ENCODE peak calls at places on chromosome 16, in seven cellular contexts. M is cardiac muscle cell, Y is neural progenitor cell, Z is AG04450, V is esophagus muscularis mucosa, A is fibroblast of mammary gland, B is IMR-90. W is an unnamed sample.

GRCh38 chr16:89291355-89291754 is 73.9 kb downstream of the ZNF778 start:
- DNase-seq in M (no peak), Y (no peak), Z (no peak), V (no peak), A (no peak), B (no peak), W (no peak)

GRCh38 chr16:559411-560207 is 585 bp upstream of the PRR35 start:
- DNase-seq in M (no peak), Y (no peak), Z (no peak), V (no peak), A (no peak), B (no peak), W (no peak)

GRCh38 chr16:75238132-75238852 is 13.1 kb downstream of the BCAR1 start:
- DNase-seq in M (peak), Y (peak), Z (peak), V (peak), A (peak), B (peak), W (peak)

GRCh38 chr16:81136331-81137011 is 40.3 kb upstream of the GCSH start:
- DNase-seq in M (no peak), Y (no peak), Z (no peak), V (no peak), A (no peak), B (no peak), W (no peak)

GRCh38 chr16:2992383-2993081 is 12.3 kb upstream of the PKMYT1 start:
- DNase-seq in M (no peak), Y (no peak), Z (no peak), V (no peak), A (no peak), B (no peak), W (no peak)

GRCh38 chr16:67265834-67266233 is 13.5 kb upstream of the PLEKHG4 start:
- DNase-seq in M (no peak), Y (no peak), Z (no peak), V (no peak), A (no peak), B (no peak), W (no peak)

GRCh38 chr16:75351183-75351582 is 82.1 kb downstream of the CFDP1 start:
- DNase-seq in M (peak), Y (no peak), Z (no peak), V (no peak), A (peak), B (peak), W (no peak)

GRCh38 chr16:69399361-69399760 is 13.6 kb upstream of the TERF2 start:
- DNase-seq in M (peak), Y (no peak), Z (no peak), V (no peak), A (peak), B (peak), W (no peak)

GRCh38 chr16:89406277-89406888 is 84.0 kb downstream of the ANKRD11 start:
- DNase-seq in M (no peak), Y (no peak), Z (no peak), V (no peak), A (no peak), B (no peak), W (no peak)

GRCh38 chr16:56990407-56991286 is 1.3 kb downstream of the NLRC5 start:
- DNase-seq in M (no peak), Y (no peak), Z (no peak), V (no peak), A (no peak), B (no peak), W (no peak)

GRCh38 chr16:34078697-34079096 is 619.3 kb downstream of the TP53TG3F start:
- DNase-seq in M (peak), Y (no peak), Z (peak), V (no peak), A (peak), B (peak), W (no peak)

GRCh38 chr16:86567701-86568571 is 1.3 kb downstream of the FOXC2 start:
- DNase-seq in M (peak), Y (peak), Z (no peak), V (no peak), A (no peak), B (peak), W (no peak)
- TF ChIP-seq CTCF in M (peak), Y (peak), Z (peak), V (no peak), A (no peak), B (peak), W (no peak)

GRCh38 chr16:11792404-11793260 is 4.4 kb downstream of the ZC3H7A start:
- DNase-seq in M (no peak), Y (no peak), Z (no peak), V (no peak), A (no peak), B (no peak), W (no peak)
- TF ChIP-seq CTCF in M (no peak), Y (no peak), Z (no peak), V (no peak), A (no peak), B (no peak), W (no peak)

GRCh38 chr16:12257926-12258561 is 281.5 kb downstream of the SNX29 start:
- DNase-seq in M (no peak), Y (peak), Z (no peak), V (no peak), A (no peak), B (no peak), W (no peak)
- TF ChIP-seq CTCF in M (no peak), Y (peak), Z (no peak), V (no peak), A (no peak), B (peak), W (no peak)

GRCh38 chr16:48024042-48024441 is 131.8 kb downstream of the ABCC12 start:
- DNase-seq in M (no peak), Y (no peak), Z (no peak), V (no peak), A (no peak), B (no peak), W (no peak)

GRCh38 chr16:48030926-48031325 is 124.9 kb downstream of the ABCC12 start:
- DNase-seq in M (no peak), Y (no peak), Z (no peak), V (no peak), A (no peak), B (no peak), W (no peak)

GRCh38 chr16:48025359-48025758 is 130.4 kb downstream of the ABCC12 start:
- DNase-seq in M (no peak), Y (no peak), Z (no peak), V (no peak), A (no peak), B (no peak), W (no peak)

GRCh38 chr16:48035142-48035541 is 120.7 kb downstream of the ABCC12 start:
- DNase-seq in M (no peak), Y (no peak), Z (no peak), V (no peak), A (no peak), B (no peak), W (no peak)

GRCh38 chr16:48029768-48030167 is 126.0 kb downstream of the ABCC12 start:
- DNase-seq in M (no peak), Y (no peak), Z (no peak), V (no peak), A (no peak), B (no peak), W (no peak)
- TF ChIP-seq CTCF in M (no peak), Y (no peak), Z (peak), V (no peak), A (peak), B (peak), W (no peak)

DNA sequence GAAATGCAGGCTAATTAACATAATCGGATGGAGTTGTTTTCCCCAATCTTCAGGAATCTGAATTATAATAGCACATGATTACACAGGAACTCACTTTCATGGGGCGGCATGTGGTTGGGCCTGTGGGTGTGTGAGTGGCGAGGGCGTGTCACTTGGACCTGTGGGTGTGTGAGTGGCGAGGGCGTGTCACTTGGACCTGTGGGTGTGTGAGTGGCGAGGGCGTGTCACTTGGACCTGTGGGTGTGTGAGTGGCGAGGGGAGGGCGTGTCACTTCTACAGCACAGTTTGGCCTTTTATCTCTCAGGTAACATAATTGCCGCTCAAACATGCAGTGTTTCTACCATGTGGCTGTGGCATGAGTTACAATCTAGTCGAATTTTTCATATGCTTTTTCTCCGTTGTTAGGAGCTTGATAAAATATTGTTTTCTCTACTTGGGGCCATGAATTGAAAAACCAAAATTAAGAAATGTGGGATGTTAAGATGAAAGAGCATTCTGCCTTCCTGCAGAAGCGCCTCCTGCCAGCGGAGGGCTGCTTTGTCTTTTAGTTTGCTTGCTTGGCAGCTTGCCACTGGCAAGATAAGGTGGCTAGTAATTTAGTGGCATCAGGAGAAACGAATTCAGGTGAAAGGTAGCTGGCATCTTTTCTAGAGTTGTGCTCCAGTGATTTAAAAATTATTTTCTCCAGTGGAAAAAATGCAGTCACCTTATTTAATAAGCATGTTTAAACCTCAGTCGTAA is 36.2 kb downstream of the USP10 start:
- DNase-seq in M (peak), Y (no peak), Z (no peak), V (no peak), A (no peak), B (no peak), W (no peak)
- TF ChIP-seq CTCF in M (no peak), Y (no peak), Z (peak), V (no peak), A (no peak), B (no peak), W (peak)

DNA sequence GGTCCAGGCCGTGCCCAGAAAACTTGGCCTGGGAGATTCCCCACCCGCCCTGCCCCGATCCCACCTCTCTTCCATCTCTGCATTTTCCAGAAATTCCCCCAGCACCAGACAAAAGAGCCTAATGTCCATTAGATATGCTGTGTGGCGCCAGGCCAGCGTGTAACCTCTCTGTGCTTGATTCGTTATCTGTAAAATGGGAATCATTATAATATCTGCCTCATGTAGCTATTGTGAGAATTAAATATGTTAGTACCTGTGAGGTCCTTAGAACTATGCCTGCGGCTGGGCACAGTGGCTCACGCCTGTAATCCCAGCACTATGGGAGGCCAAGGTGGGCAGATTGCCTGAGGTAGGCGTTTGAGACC is 33.6 kb upstream of the IL21R start:
- DNase-seq in M (no peak), Y (no peak), Z (no peak), V (no peak), A (no peak), B (no peak), W (no peak)
- TF ChIP-seq CTCF in M (no peak), Y (no peak), Z (no peak), V (no peak), A (no peak), B (no peak), W (no peak)

W was measured in neural crest cell.